ENCODE peak calls at places on chromosomes 5 and 9, in six cellular contexts. One of them, this sample, is unnamed.

GRCh38 chr9:79300153-79300552 is 271.6 kb upstream of the TLE4 start:
- DNase-seq in ovary: no peak
- DNase-seq in A549: no peak
- DNase-seq in stomach: no peak
- DNase-seq in transverse colon: no peak
- DNase-seq in H1: no peak
- DNase-seq in this sample: no peak

GRCh38 chr5:108637110-108637509 is 110.6 kb upstream of the FER start:
- DNase-seq in ovary: no peak
- DNase-seq in A549: no peak
- DNase-seq in stomach: no peak
- DNase-seq in transverse colon: no peak
- DNase-seq in H1: no peak
- DNase-seq in this sample: no peak

GRCh38 chr9:89896806-89897340 is 292.1 kb downstream of the GADD45G start:
- DNase-seq in ovary: no peak
- DNase-seq in A549: no peak
- DNase-seq in stomach: no peak
- DNase-seq in transverse colon: no peak
- DNase-seq in H1: no peak
- DNase-seq in this sample: no peak

GRCh38 chr5:9054821-9055589 is 490.9 kb downstream of the SEMA5A start:
- DNase-seq in ovary: no peak
- DNase-seq in A549: no peak
- DNase-seq in stomach: no peak
- DNase-seq in transverse colon: no peak
- DNase-seq in H1: no peak
- DNase-seq in this sample: no peak

GRCh38 chr5:40082313-40082712 is 597.4 kb upstream of the PTGER4 start:
- DNase-seq in ovary: no peak
- DNase-seq in A549: no peak
- DNase-seq in stomach: no peak
- DNase-seq in transverse colon: no peak
- DNase-seq in H1: no peak
- DNase-seq in this sample: no peak

GRCh38 chr9:97710356-97711222 is 13.4 kb upstream of the XPA start:
- DNase-seq in ovary: peak; percentile 30
- DNase-seq in A549: peak; percentile 86
- DNase-seq in stomach: peak; percentile 51
- DNase-seq in transverse colon: peak; percentile 25
- DNase-seq in H1: peak; percentile 58
- DNase-seq in this sample: peak; percentile 47

GRCh38 chr5:149128023-149128875 is 13.0 kb upstream of the ABLIM3 start:
- DNase-seq in ovary: no peak
- DNase-seq in A549: peak; percentile 76
- DNase-seq in stomach: no peak
- DNase-seq in transverse colon: peak; percentile 20
- DNase-seq in H1: peak; percentile 66
- DNase-seq in this sample: no peak

GRCh38 chr5:172707285-172708182 is 63.5 kb downstream of the DUSP1 start:
- DNase-seq in ovary: no peak
- DNase-seq in A549: peak; percentile 66
- DNase-seq in stomach: no peak
- DNase-seq in transverse colon: no peak
- DNase-seq in H1: peak; percentile 71
- DNase-seq in this sample: no peak

GRCh38 chr9:91837982-91838731 is 111.9 kb downstream of the ROR2 start:
- DNase-seq in ovary: peak; percentile 78
- DNase-seq in A549: peak; percentile 18
- DNase-seq in stomach: peak; percentile 85
- DNase-seq in transverse colon: peak; percentile 75
- DNase-seq in H1: no peak
- DNase-seq in this sample: no peak

GRCh38 chr9:119366909-119367690 is 2.1 kb downstream of the BRINP1 start:
- DNase-seq in ovary: no peak
- DNase-seq in A549: no peak
- DNase-seq in stomach: no peak
- DNase-seq in transverse colon: no peak
- DNase-seq in H1: no peak
- DNase-seq in this sample: no peak

GRCh38 chr5:1769752-1770442 is 29.7 kb downstream of the MRPL36 start:
- DNase-seq in ovary: no peak
- DNase-seq in A549: no peak
- DNase-seq in stomach: no peak
- DNase-seq in transverse colon: no peak
- DNase-seq in H1: no peak
- DNase-seq in this sample: no peak
- H3K27ac ChIP-seq in ovary: no peak overlapping the region
- H3K27ac ChIP-seq in A549: no peak overlapping the region
- H3K27ac ChIP-seq in stomach: no peak overlapping the region
- H3K27ac ChIP-seq in transverse colon: no peak overlapping the region
- H3K27ac ChIP-seq in H1: no peak overlapping the region
- H3K27ac ChIP-seq in this sample: no peak overlapping the region

GRCh38 chr9:101421653-101422065 is 13.9 kb downstream of the ALDOB start:
- DNase-seq in ovary: no peak
- DNase-seq in A549: no peak
- DNase-seq in stomach: peak; percentile 76
- DNase-seq in transverse colon: no peak
- DNase-seq in H1: no peak
- DNase-seq in this sample: no peak
- TF ChIP-seq EP300 in ovary: no peak
- TF ChIP-seq EP300 in A549: no peak
- TF ChIP-seq EP300 in stomach: no peak
- TF ChIP-seq EP300 in transverse colon: no peak
- TF ChIP-seq EP300 in H1: no peak
- TF ChIP-seq EP300 in this sample: no peak

GRCh38 chr5:73369283-73369682 is 79.3 kb downstream of the FOXD1 start:
- DNase-seq in ovary: no peak
- DNase-seq in A549: no peak
- DNase-seq in stomach: no peak
- DNase-seq in transverse colon: no peak
- DNase-seq in H1: no peak
- DNase-seq in this sample: no peak
- H3K27ac ChIP-seq in ovary: no peak overlapping the region
- H3K27ac ChIP-seq in A549: peak overlapping the region; percentile 83
- H3K27ac ChIP-seq in stomach: no peak overlapping the region
- H3K27ac ChIP-seq in transverse colon: no peak overlapping the region
- H3K27ac ChIP-seq in H1: no peak overlapping the region
- H3K27ac ChIP-seq in this sample: no peak overlapping the region

GRCh38 chr5:74221413-74221812 is 419.1 kb downstream of the ENC1 start:
- DNase-seq in ovary: no peak
- DNase-seq in A549: no peak
- DNase-seq in stomach: no peak
- DNase-seq in transverse colon: no peak
- DNase-seq in H1: no peak
- DNase-seq in this sample: no peak

GRCh38 chr5:74227081-74227480 is 413.4 kb downstream of the ENC1 start:
- DNase-seq in ovary: no peak
- DNase-seq in A549: no peak
- DNase-seq in stomach: no peak
- DNase-seq in transverse colon: no peak
- DNase-seq in H1: no peak
- DNase-seq in this sample: no peak

DNA sequence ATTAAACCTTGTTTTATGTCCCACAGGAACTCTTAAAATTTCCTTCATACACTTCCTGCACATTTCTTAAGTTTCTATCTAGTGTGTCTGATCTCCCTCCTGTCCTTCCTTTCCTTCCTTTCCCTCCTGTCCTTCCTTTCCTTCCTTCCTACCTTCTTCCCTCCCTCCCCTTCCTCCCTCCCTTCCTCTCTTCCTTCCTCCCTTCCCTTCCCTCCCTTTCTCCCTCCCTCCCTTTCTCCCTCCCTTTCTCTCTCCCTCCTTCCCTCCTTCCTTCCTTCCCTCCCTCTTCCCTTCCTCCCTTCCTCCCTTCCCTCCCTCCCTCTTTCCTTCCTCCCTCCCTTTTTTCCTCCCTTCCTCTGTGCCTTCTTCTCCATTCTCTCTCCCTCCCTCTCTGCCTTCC is 414.9 kb downstream of the ENC1 start:
- DNase-seq in ovary: no peak
- DNase-seq in A549: no peak
- DNase-seq in stomach: no peak
- DNase-seq in transverse colon: no peak
- DNase-seq in H1: no peak
- DNase-seq in this sample: no peak
- TF ChIP-seq EP300 in ovary: no peak
- TF ChIP-seq EP300 in A549: no peak
- TF ChIP-seq EP300 in stomach: no peak
- TF ChIP-seq EP300 in transverse colon: no peak
- TF ChIP-seq EP300 in H1: no peak
- TF ChIP-seq EP300 in this sample: no peak

GRCh38 chr9:110555971-110556370 is 23.6 kb downstream of the SVEP1 start:
- DNase-seq in ovary: peak; percentile 47
- DNase-seq in A549: peak; percentile 9
- DNase-seq in stomach: peak; percentile 28
- DNase-seq in transverse colon: peak; percentile 24
- DNase-seq in H1: no peak
- DNase-seq in this sample: peak; percentile 73
- H3K27ac ChIP-seq in ovary: no peak overlapping the region
- H3K27ac ChIP-seq in A549: peak overlapping the region; percentile 81
- H3K27ac ChIP-seq in stomach: peak overlapping the region; percentile 63
- H3K27ac ChIP-seq in transverse colon: peak overlapping the region; percentile 66
- H3K27ac ChIP-seq in H1: no peak overlapping the region
- H3K27ac ChIP-seq in this sample: peak overlapping the region; percentile 54

GRCh38 chr5:34923694-34924461 is 5.5 kb upstream of the DNAJC21 start:
- DNase-seq in ovary: no peak
- DNase-seq in A549: peak; percentile 72
- DNase-seq in stomach: no peak
- DNase-seq in transverse colon: no peak
- DNase-seq in H1: no peak
- DNase-seq in this sample: no peak
- TF ChIP-seq EP300 in ovary: no peak
- TF ChIP-seq EP300 in A549: no peak
- TF ChIP-seq EP300 in stomach: no peak
- TF ChIP-seq EP300 in transverse colon: no peak
- TF ChIP-seq EP300 in H1: no peak
- TF ChIP-seq EP300 in this sample: no peak

DNA sequence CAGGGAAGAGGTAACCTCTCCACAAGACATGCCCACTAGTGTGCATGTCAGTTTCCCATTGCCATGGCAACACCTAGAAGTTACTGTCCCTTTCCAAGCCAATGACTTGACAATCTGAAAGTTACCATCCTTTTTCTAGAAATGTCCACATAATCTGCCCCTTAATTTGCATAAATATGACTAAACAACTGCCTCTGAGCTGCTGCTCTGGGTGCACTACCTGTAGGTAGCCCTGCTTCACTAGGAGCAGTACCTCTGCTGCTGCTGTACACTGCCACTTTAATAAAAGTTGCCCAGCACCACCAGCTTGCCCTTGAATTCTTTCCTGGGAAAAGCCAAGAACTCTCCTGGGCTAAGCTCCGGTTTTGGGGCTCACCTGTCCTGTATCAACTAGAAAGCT is 392.4 kb downstream of the NTRK2 start:
- DNase-seq in ovary: no peak
- DNase-seq in A549: no peak
- DNase-seq in stomach: no peak
- DNase-seq in transverse colon: no peak
- DNase-seq in H1: no peak
- DNase-seq in this sample: no peak
- H3K27ac ChIP-seq in ovary: no peak overlapping the region
- H3K27ac ChIP-seq in A549: no peak overlapping the region
- H3K27ac ChIP-seq in stomach: no peak overlapping the region
- H3K27ac ChIP-seq in transverse colon: no peak overlapping the region
- H3K27ac ChIP-seq in H1: no peak overlapping the region
- H3K27ac ChIP-seq in this sample: no peak overlapping the region

GRCh38 chr9:68714416-68715180 is 9.6 kb downstream of the PIP5K1B start:
- DNase-seq in ovary: no peak
- DNase-seq in A549: no peak
- DNase-seq in stomach: peak; percentile 45
- DNase-seq in transverse colon: no peak
- DNase-seq in H1: no peak
- DNase-seq in this sample: no peak
- TF ChIP-seq EP300 in ovary: no peak
- TF ChIP-seq EP300 in A549: no peak
- TF ChIP-seq EP300 in stomach: no peak
- TF ChIP-seq EP300 in transverse colon: no peak
- TF ChIP-seq EP300 in H1: no peak
- TF ChIP-seq EP300 in this sample: no peak

GRCh38 chr9:2231831-2232230 is 216.7 kb downstream of the SMARCA2 start:
- DNase-seq in ovary: peak; percentile 81
- DNase-seq in A549: no peak
- DNase-seq in stomach: no peak
- DNase-seq in transverse colon: no peak
- DNase-seq in H1: no peak
- DNase-seq in this sample: no peak
- H3K27ac ChIP-seq in ovary: peak overlapping the region; percentile 83
- H3K27ac ChIP-seq in A549: no peak overlapping the region
- H3K27ac ChIP-seq in stomach: no peak overlapping the region
- H3K27ac ChIP-seq in transverse colon: no peak overlapping the region
- H3K27ac ChIP-seq in H1: no peak overlapping the region
- H3K27ac ChIP-seq in this sample: no peak overlapping the region

This sample was measured in tibial nerve.